ENCODE peak calls at places on chromosomes 2 and 18, in six cellular contexts. One of them, this sample, is unnamed.

GRCh38 chr2:229118336-229118735 is 152.8 kb downstream of the PID1 start:
- DNase-seq in right lobe of liver: no peak
- DNase-seq in thyroid gland: no peak
- DNase-seq in astrocyte of the spinal cord: peak
- DNase-seq in fibroblast of lung: peak
- DNase-seq in cardiac fibroblast: peak
- DNase-seq in this sample: no peak

GRCh38 chr2:223762853-223763252 is 74.5 kb downstream of the AP1S3 start:
- DNase-seq in fibroblast of lung: peak
- DNase-seq in right lobe of liver: no peak
- DNase-seq in thyroid gland: peak
- DNase-seq in cardiac fibroblast: peak
- DNase-seq in astrocyte of the spinal cord: peak
- DNase-seq in this sample: no peak

GRCh38 chr2:183996825-183997823 is 601.2 kb upstream of the ZNF804A start:
- DNase-seq in right lobe of liver: no peak
- DNase-seq in astrocyte of the spinal cord: peak
- DNase-seq in fibroblast of lung: peak
- DNase-seq in thyroid gland: peak
- DNase-seq in cardiac fibroblast: no peak
- DNase-seq in this sample: no peak

GRCh38 chr2:173986805-173987204 is 21.6 kb upstream of the SP3 start:
- DNase-seq in cardiac fibroblast: peak
- DNase-seq in thyroid gland: no peak
- DNase-seq in astrocyte of the spinal cord: no peak
- DNase-seq in right lobe of liver: no peak
- DNase-seq in fibroblast of lung: no peak
- DNase-seq in this sample: no peak

GRCh38 chr2:51079945-51080344 is 48.0 kb upstream of the NRXN1 start:
- DNase-seq in cardiac fibroblast: peak
- DNase-seq in astrocyte of the spinal cord: no peak
- DNase-seq in thyroid gland: no peak
- DNase-seq in right lobe of liver: no peak
- DNase-seq in fibroblast of lung: peak
- DNase-seq in this sample: no peak

GRCh38 chr2:179622635-179623034 is 238.8 kb downstream of the ZNF385B start:
- DNase-seq in thyroid gland: no peak
- DNase-seq in astrocyte of the spinal cord: no peak
- DNase-seq in fibroblast of lung: no peak
- DNase-seq in cardiac fibroblast: no peak
- DNase-seq in right lobe of liver: no peak
- DNase-seq in this sample: no peak

GRCh38 chr2:216700778-216701177 is 5.4 kb upstream of the IGFBP5 start:
- DNase-seq in thyroid gland: no peak
- DNase-seq in cardiac fibroblast: no peak
- DNase-seq in right lobe of liver: no peak
- DNase-seq in fibroblast of lung: no peak
- DNase-seq in astrocyte of the spinal cord: no peak
- DNase-seq in this sample: no peak

GRCh38 chr2:106159867-106160785 is 34.0 kb downstream of the UXS1 start:
- DNase-seq in thyroid gland: no peak
- DNase-seq in fibroblast of lung: no peak
- DNase-seq in astrocyte of the spinal cord: no peak
- DNase-seq in right lobe of liver: no peak
- DNase-seq in cardiac fibroblast: no peak
- DNase-seq in this sample: no peak

GRCh38 chr2:120366698-120367097 is 20.8 kb downstream of the INHBB start:
- DNase-seq in thyroid gland: no peak
- DNase-seq in fibroblast of lung: no peak
- DNase-seq in astrocyte of the spinal cord: no peak
- DNase-seq in cardiac fibroblast: no peak
- DNase-seq in right lobe of liver: no peak
- DNase-seq in this sample: no peak

GRCh38 chr2:230520875-230521155 is 104.8 kb downstream of the SP100 start:
- DNase-seq in cardiac fibroblast: peak
- DNase-seq in thyroid gland: no peak
- DNase-seq in right lobe of liver: no peak
- DNase-seq in fibroblast of lung: peak
- DNase-seq in astrocyte of the spinal cord: peak
- DNase-seq in this sample: peak

GRCh38 chr2:163548970-163549369 is 186.8 kb downstream of the FIGN start:
- DNase-seq in fibroblast of lung: no peak
- DNase-seq in astrocyte of the spinal cord: no peak
- DNase-seq in right lobe of liver: no peak
- DNase-seq in thyroid gland: no peak
- DNase-seq in cardiac fibroblast: no peak
- DNase-seq in this sample: no peak
- TF ChIP-seq CTCF in fibroblast of lung: no peak
- TF ChIP-seq CTCF in astrocyte of the spinal cord: no peak
- TF ChIP-seq CTCF in right lobe of liver: no peak
- TF ChIP-seq CTCF in thyroid gland: no peak
- TF ChIP-seq CTCF in cardiac fibroblast: no peak
- TF ChIP-seq CTCF in this sample: no peak

DNA sequence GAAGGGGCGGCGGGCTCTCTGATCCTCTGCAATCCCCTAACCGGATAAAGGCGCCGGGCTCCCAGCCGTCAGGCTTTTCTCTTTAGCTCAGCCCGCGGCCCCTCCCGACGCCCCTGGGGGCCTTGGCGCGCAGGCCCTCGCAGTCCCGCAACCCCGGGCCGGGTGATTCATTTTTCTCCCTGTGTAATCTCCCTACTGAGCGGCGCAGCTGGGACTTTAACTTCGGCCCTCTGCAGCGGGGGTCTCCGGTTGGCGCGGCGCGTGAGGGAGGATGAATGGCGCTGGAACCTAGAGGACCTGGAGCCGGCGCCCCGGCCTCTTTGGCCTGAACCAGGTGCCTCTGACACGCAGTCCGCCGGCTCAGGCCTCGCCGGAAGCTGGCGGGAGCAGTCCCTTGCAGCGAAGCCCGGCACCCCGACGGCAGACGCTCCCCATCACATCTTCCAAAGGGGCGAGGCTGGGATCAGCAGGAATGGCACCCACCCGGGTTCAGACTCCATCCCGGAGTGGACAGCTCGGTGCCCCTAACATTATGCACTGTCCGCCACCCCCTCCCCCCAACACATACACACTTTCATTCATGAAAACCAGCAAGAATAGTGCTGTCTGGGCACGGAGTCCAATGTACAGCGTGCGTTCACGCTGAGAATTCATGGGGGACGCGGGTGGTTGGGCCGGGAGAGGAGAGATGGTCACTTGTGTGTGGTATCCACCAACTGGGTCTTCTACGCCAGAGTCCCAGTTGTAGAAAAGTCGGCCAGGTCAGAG is 1.2 kb downstream of the CNGA3 start:
- DNase-seq in thyroid gland: no peak
- DNase-seq in astrocyte of the spinal cord: no peak
- DNase-seq in fibroblast of lung: no peak
- DNase-seq in right lobe of liver: no peak
- DNase-seq in cardiac fibroblast: no peak
- DNase-seq in this sample: no peak
- H3K4me3 ChIP-seq in thyroid gland: no peak
- H3K4me3 ChIP-seq in astrocyte of the spinal cord: no peak
- H3K4me3 ChIP-seq in fibroblast of lung: no peak
- H3K4me3 ChIP-seq in right lobe of liver: no peak
- H3K4me3 ChIP-seq in cardiac fibroblast: no peak
- H3K4me3 ChIP-seq in this sample: no peak

GRCh38 chr2:193584001-193584400 is 1389.3 kb upstream of the TMEFF2 start:
- DNase-seq in cardiac fibroblast: peak
- DNase-seq in fibroblast of lung: peak
- DNase-seq in astrocyte of the spinal cord: peak
- DNase-seq in thyroid gland: no peak
- DNase-seq in right lobe of liver: peak
- DNase-seq in this sample: no peak
- TF ChIP-seq CTCF in cardiac fibroblast: peak
- TF ChIP-seq CTCF in fibroblast of lung: no peak
- TF ChIP-seq CTCF in astrocyte of the spinal cord: peak
- TF ChIP-seq CTCF in thyroid gland: no peak
- TF ChIP-seq CTCF in right lobe of liver: peak
- TF ChIP-seq CTCF in this sample: peak

DNA sequence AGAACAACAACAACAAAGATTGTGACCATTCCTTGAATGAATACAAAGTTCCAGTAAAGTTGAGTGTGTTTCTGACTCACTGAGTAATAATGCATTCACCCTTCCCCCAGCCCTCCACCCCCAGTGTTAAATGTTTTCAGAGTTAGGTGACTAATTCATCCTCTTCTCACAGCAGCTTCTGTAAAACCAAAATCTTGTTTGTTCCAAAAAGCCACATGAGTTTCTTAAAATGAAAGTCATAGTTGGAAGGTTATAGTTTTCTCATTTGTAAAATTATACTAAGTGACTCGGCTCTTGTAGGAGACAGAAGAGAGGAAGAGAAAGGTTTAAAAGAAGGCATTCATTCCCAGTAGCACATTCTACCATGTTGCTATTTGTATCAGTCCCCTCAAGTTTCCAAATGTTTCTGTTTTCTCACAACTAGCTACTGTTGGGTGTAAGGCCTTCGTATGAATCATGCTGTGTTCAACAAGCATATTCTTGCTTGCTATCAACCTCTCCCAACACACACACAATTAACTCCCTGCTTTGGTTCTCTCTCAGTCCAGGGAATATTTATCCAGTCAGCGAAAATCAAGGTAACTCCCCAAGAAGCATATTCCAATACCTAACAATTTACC is 75.3 kb downstream of the MBD2 start:
- DNase-seq in fibroblast of lung: peak
- DNase-seq in astrocyte of the spinal cord: peak
- DNase-seq in thyroid gland: peak
- DNase-seq in right lobe of liver: no peak
- DNase-seq in cardiac fibroblast: peak
- DNase-seq in this sample: peak
- H3K4me3 ChIP-seq in fibroblast of lung: no peak
- H3K4me3 ChIP-seq in astrocyte of the spinal cord: no peak
- H3K4me3 ChIP-seq in thyroid gland: no peak
- H3K4me3 ChIP-seq in right lobe of liver: no peak
- H3K4me3 ChIP-seq in cardiac fibroblast: no peak
- H3K4me3 ChIP-seq in this sample: no peak

DNA sequence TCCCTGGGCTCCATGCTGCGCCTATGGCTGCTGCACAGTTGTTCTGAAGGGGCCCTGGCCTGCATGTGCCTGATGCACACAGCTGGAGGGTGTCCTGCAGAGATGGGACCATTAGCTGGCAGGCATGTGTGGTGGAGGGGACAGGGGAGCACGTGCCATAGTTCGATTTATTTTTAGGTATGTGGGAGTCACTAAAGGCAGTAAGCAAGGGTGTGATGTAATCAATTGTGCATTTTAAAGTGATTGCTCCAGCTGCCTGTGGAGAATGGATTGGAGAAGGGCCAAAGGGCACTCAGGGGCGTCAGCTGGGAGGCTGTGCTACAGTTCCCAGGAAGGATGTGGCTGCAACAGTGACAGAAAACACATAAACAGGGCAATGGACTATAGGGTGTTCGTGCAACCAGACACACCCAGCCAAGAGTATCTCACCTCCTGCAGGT is 205.1 kb downstream of the ARL4C start:
- DNase-seq in fibroblast of lung: peak
- DNase-seq in thyroid gland: peak
- DNase-seq in astrocyte of the spinal cord: peak
- DNase-seq in cardiac fibroblast: peak
- DNase-seq in right lobe of liver: no peak
- DNase-seq in this sample: peak
- TF ChIP-seq CTCF in fibroblast of lung: no peak
- TF ChIP-seq CTCF in thyroid gland: no peak
- TF ChIP-seq CTCF in astrocyte of the spinal cord: no peak
- TF ChIP-seq CTCF in cardiac fibroblast: no peak
- TF ChIP-seq CTCF in right lobe of liver: no peak
- TF ChIP-seq CTCF in this sample: no peak

DNA sequence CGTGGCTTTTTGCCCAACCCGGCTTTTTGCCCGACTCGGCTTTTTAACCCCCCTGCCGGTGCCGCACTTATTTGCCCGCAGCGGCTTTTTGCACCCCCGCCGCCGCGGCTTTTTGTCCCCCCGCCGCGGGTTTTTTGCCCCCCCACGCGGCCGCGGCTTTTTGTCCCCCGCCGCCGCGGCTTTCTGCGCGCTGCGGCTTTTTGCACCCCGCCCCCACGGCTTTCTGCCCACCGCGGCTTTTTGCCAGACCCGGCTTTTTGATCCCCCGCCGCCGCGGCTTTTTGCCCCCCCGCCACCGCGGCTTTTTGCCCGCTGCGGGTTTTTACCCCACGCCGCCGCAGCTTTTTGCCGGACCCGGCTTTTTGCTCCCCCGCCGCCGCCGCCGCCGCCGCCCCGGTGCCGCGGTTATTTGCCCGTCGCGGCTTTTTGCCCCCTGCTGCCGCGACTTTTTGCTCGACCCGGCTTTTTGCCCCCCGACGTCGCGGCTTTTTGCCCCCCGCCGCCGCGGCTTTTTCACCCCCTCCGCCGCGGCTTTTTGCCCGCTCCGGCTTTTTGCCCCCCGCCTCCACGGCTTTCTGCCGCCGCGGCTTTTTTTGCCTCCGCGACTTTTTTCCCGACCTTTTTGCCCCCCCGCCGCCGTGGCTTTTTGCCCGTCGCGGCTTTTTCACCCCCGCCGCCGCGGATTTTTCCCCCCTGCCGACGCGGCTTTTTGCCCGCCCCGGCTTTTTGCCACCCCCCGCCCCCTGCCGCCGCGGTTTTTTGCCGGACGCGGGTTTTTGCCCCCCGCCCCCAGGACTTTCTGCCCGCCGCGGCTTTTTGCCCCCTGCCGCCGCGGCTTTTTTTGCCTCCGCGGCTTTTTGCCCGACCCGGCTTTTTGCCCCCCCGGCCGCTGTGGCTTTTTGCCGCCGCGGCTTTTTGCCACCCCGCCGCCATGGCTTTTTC is 2786.5 kb downstream of the RPIA start:
- DNase-seq in thyroid gland: peak
- DNase-seq in cardiac fibroblast: no peak
- DNase-seq in astrocyte of the spinal cord: peak
- DNase-seq in right lobe of liver: peak
- DNase-seq in fibroblast of lung: peak
- DNase-seq in this sample: no peak
- H3K4me3 ChIP-seq in thyroid gland: peak
- H3K4me3 ChIP-seq in cardiac fibroblast: peak
- H3K4me3 ChIP-seq in astrocyte of the spinal cord: peak
- H3K4me3 ChIP-seq in right lobe of liver: peak
- H3K4me3 ChIP-seq in fibroblast of lung: no peak
- H3K4me3 ChIP-seq in this sample: peak

GRCh38 chr2:16088035-16088696 is 147.8 kb downstream of the MYCN start:
- DNase-seq in astrocyte of the spinal cord: no peak
- DNase-seq in thyroid gland: no peak
- DNase-seq in right lobe of liver: no peak
- DNase-seq in cardiac fibroblast: no peak
- DNase-seq in fibroblast of lung: no peak
- DNase-seq in this sample: no peak
- TF ChIP-seq CTCF in astrocyte of the spinal cord: no peak
- TF ChIP-seq CTCF in thyroid gland: no peak
- TF ChIP-seq CTCF in right lobe of liver: no peak
- TF ChIP-seq CTCF in cardiac fibroblast: no peak
- TF ChIP-seq CTCF in fibroblast of lung: no peak
- TF ChIP-seq CTCF in this sample: no peak

GRCh38 chr2:33033524-33034150 is 86.9 kb downstream of the LTBP1 start:
- DNase-seq in astrocyte of the spinal cord: peak
- DNase-seq in cardiac fibroblast: peak
- DNase-seq in fibroblast of lung: peak
- DNase-seq in right lobe of liver: no peak
- DNase-seq in thyroid gland: no peak
- DNase-seq in this sample: no peak
- H3K4me3 ChIP-seq in astrocyte of the spinal cord: peak
- H3K4me3 ChIP-seq in cardiac fibroblast: no peak
- H3K4me3 ChIP-seq in fibroblast of lung: peak
- H3K4me3 ChIP-seq in right lobe of liver: no peak
- H3K4me3 ChIP-seq in thyroid gland: no peak
- H3K4me3 ChIP-seq in this sample: peak